ENCODE peak calls at places on chromosomes 11 and 22, in ten cellular contexts. One of them, this sample, is unnamed.

GRCh38 chr11:19367051-19367709 is 126.4 kb upstream of the E2F8 start:
- DNase-seq in stimulated activated naive CD8-positive, alpha-beta T cell treated with anti-CD3 and anti-CD28 coated beads, Interleukin-15, Interleukin-2, amounts not matched to agents 100 U/mL and 50 U/mL, for 24 hours: no peak
- DNase-seq in activated naive CD4-positive, alpha-beta T cell treated with anti-CD3 and anti-CD28 coated beads, Interleukin-2, amount 10 ng/mL, durations not matched to agents 7 days and 5 days: no peak
- DNase-seq in T-cell: no peak
- DNase-seq in NCI-H1417: no peak
- DNase-seq in NCI-H1105 treated with DMSO at 0.1 percent for 48 hours: no peak
- DNase-seq in IMR-90: peak
- DNase-seq in psoas muscle: no peak
- DNase-seq in foreskin fibroblast: peak
- DNase-seq in spleen: no peak
- DNase-seq in this sample: peak

GRCh38 chr11:35715649-35716048 is 53.1 kb downstream of the TRIM44 start:
- DNase-seq in NCI-H1417: no peak
- DNase-seq in T-cell: no peak
- DNase-seq in IMR-90: no peak
- DNase-seq in spleen: no peak
- DNase-seq in NCI-H1105 treated with DMSO at 0.1 percent for 48 hours: no peak
- DNase-seq in psoas muscle: no peak
- DNase-seq in activated naive CD4-positive, alpha-beta T cell treated with anti-CD3 and anti-CD28 coated beads, Interleukin-2, amount 10 ng/mL, durations not matched to agents 7 days and 5 days: no peak
- DNase-seq in stimulated activated naive CD8-positive, alpha-beta T cell treated with anti-CD3 and anti-CD28 coated beads, Interleukin-15, Interleukin-2, amounts not matched to agents 100 U/mL and 50 U/mL, for 24 hours: no peak
- DNase-seq in foreskin fibroblast: no peak
- DNase-seq in this sample: no peak

GRCh38 chr11:69914286-69915150 is 95.3 kb upstream of the FGF3 start:
- DNase-seq in IMR-90: no peak
- DNase-seq in psoas muscle: peak
- DNase-seq in NCI-H1417: no peak
- DNase-seq in T-cell: no peak
- DNase-seq in activated naive CD4-positive, alpha-beta T cell treated with anti-CD3 and anti-CD28 coated beads, Interleukin-2, amount 10 ng/mL, durations not matched to agents 7 days and 5 days: peak
- DNase-seq in foreskin fibroblast: no peak
- DNase-seq in stimulated activated naive CD8-positive, alpha-beta T cell treated with anti-CD3 and anti-CD28 coated beads, Interleukin-15, Interleukin-2, amounts not matched to agents 100 U/mL and 50 U/mL, for 24 hours: no peak
- DNase-seq in NCI-H1105 treated with DMSO at 0.1 percent for 48 hours: no peak
- DNase-seq in spleen: peak
- DNase-seq in this sample: no peak

GRCh38 chr11:13949876-13950275 is 12.6 kb upstream of the SPON1 start:
- DNase-seq in NCI-H1105 treated with DMSO at 0.1 percent for 48 hours: no peak
- DNase-seq in spleen: no peak
- DNase-seq in IMR-90: no peak
- DNase-seq in foreskin fibroblast: no peak
- DNase-seq in activated naive CD4-positive, alpha-beta T cell treated with anti-CD3 and anti-CD28 coated beads, Interleukin-2, amount 10 ng/mL, durations not matched to agents 7 days and 5 days: no peak
- DNase-seq in NCI-H1417: peak
- DNase-seq in T-cell: no peak
- DNase-seq in psoas muscle: no peak
- DNase-seq in stimulated activated naive CD8-positive, alpha-beta T cell treated with anti-CD3 and anti-CD28 coated beads, Interleukin-15, Interleukin-2, amounts not matched to agents 100 U/mL and 50 U/mL, for 24 hours: no peak
- DNase-seq in this sample: no peak

GRCh38 chr11:662689-663274 is 25.7 kb downstream of the DRD4 start:
- DNase-seq in IMR-90: peak
- DNase-seq in NCI-H1105 treated with DMSO at 0.1 percent for 48 hours: peak
- DNase-seq in foreskin fibroblast: peak
- DNase-seq in activated naive CD4-positive, alpha-beta T cell treated with anti-CD3 and anti-CD28 coated beads, Interleukin-2, amount 10 ng/mL, durations not matched to agents 7 days and 5 days: peak
- DNase-seq in psoas muscle: peak
- DNase-seq in T-cell: peak
- DNase-seq in spleen: peak
- DNase-seq in stimulated activated naive CD8-positive, alpha-beta T cell treated with anti-CD3 and anti-CD28 coated beads, Interleukin-15, Interleukin-2, amounts not matched to agents 100 U/mL and 50 U/mL, for 24 hours: peak
- DNase-seq in NCI-H1417: peak
- DNase-seq in this sample: no peak

GRCh38 chr11:67563354-67564114 is 20.1 kb upstream of the GSTP1 start:
- DNase-seq in foreskin fibroblast: peak
- DNase-seq in IMR-90: peak
- DNase-seq in stimulated activated naive CD8-positive, alpha-beta T cell treated with anti-CD3 and anti-CD28 coated beads, Interleukin-15, Interleukin-2, amounts not matched to agents 100 U/mL and 50 U/mL, for 24 hours: no peak
- DNase-seq in NCI-H1417: no peak
- DNase-seq in activated naive CD4-positive, alpha-beta T cell treated with anti-CD3 and anti-CD28 coated beads, Interleukin-2, amount 10 ng/mL, durations not matched to agents 7 days and 5 days: no peak
- DNase-seq in NCI-H1105 treated with DMSO at 0.1 percent for 48 hours: no peak
- DNase-seq in T-cell: no peak
- DNase-seq in spleen: no peak
- DNase-seq in psoas muscle: peak
- DNase-seq in this sample: peak

GRCh38 chr22:46959369-46959768 is 196.9 kb downstream of the TBC1D22A start:
- DNase-seq in activated naive CD4-positive, alpha-beta T cell treated with anti-CD3 and anti-CD28 coated beads, Interleukin-2, amount 10 ng/mL, durations not matched to agents 7 days and 5 days: no peak
- DNase-seq in NCI-H1417: no peak
- DNase-seq in IMR-90: no peak
- DNase-seq in NCI-H1105 treated with DMSO at 0.1 percent for 48 hours: no peak
- DNase-seq in T-cell: no peak
- DNase-seq in psoas muscle: peak
- DNase-seq in spleen: no peak
- DNase-seq in foreskin fibroblast: no peak
- DNase-seq in stimulated activated naive CD8-positive, alpha-beta T cell treated with anti-CD3 and anti-CD28 coated beads, Interleukin-15, Interleukin-2, amounts not matched to agents 100 U/mL and 50 U/mL, for 24 hours: no peak
- DNase-seq in this sample: no peak

GRCh38 chr11:15673408-15673811 is 558.7 kb downstream of the INSC start:
- DNase-seq in spleen: no peak
- DNase-seq in T-cell: no peak
- DNase-seq in NCI-H1105 treated with DMSO at 0.1 percent for 48 hours: peak
- DNase-seq in NCI-H1417: peak
- DNase-seq in activated naive CD4-positive, alpha-beta T cell treated with anti-CD3 and anti-CD28 coated beads, Interleukin-2, amount 10 ng/mL, durations not matched to agents 7 days and 5 days: no peak
- DNase-seq in foreskin fibroblast: no peak
- DNase-seq in IMR-90: no peak
- DNase-seq in psoas muscle: no peak
- DNase-seq in stimulated activated naive CD8-positive, alpha-beta T cell treated with anti-CD3 and anti-CD28 coated beads, Interleukin-15, Interleukin-2, amounts not matched to agents 100 U/mL and 50 U/mL, for 24 hours: no peak
- DNase-seq in this sample: no peak

GRCh38 chr11:125777309-125777708 is 1.3 kb downstream of the PATE2 start:
- DNase-seq in IMR-90: peak
- DNase-seq in stimulated activated naive CD8-positive, alpha-beta T cell treated with anti-CD3 and anti-CD28 coated beads, Interleukin-15, Interleukin-2, amounts not matched to agents 100 U/mL and 50 U/mL, for 24 hours: no peak
- DNase-seq in foreskin fibroblast: no peak
- DNase-seq in NCI-H1417: no peak
- DNase-seq in activated naive CD4-positive, alpha-beta T cell treated with anti-CD3 and anti-CD28 coated beads, Interleukin-2, amount 10 ng/mL, durations not matched to agents 7 days and 5 days: no peak
- DNase-seq in psoas muscle: no peak
- DNase-seq in NCI-H1105 treated with DMSO at 0.1 percent for 48 hours: no peak
- DNase-seq in T-cell: no peak
- DNase-seq in spleen: no peak
- DNase-seq in this sample: peak

GRCh38 chr22:47289316-47289985 is 527.0 kb downstream of the TBC1D22A start:
- DNase-seq in stimulated activated naive CD8-positive, alpha-beta T cell treated with anti-CD3 and anti-CD28 coated beads, Interleukin-15, Interleukin-2, amounts not matched to agents 100 U/mL and 50 U/mL, for 24 hours: no peak
- DNase-seq in activated naive CD4-positive, alpha-beta T cell treated with anti-CD3 and anti-CD28 coated beads, Interleukin-2, amount 10 ng/mL, durations not matched to agents 7 days and 5 days: no peak
- DNase-seq in psoas muscle: peak
- DNase-seq in spleen: no peak
- DNase-seq in foreskin fibroblast: no peak
- DNase-seq in NCI-H1105 treated with DMSO at 0.1 percent for 48 hours: no peak
- DNase-seq in NCI-H1417: no peak
- DNase-seq in T-cell: no peak
- DNase-seq in IMR-90: no peak
- DNase-seq in this sample: no peak

This sample was measured in skeletal muscle cell.